ENCODE peak calls at places on chromosomes 3 and 15, in five cellular contexts. W, Q, T, H and N are unnamed samples. For H3K4me1 and H3K9me3, the result is how much of the 10 kb centered on the place peaks cover.

GRCh38 chr3:177602601-177603136 is 405.4 kb upstream of the TBL1XR1 start:
- DNase-seq in W (no peak), Q (peak), T (no peak), H (no peak), N (no peak)

GRCh38 chr15:69809421-69809820 is 288.3 kb downstream of the TLE3 start:
- DNase-seq in W (no peak), Q (no peak), T (no peak), H (no peak), N (no peak)

GRCh38 chr15:100670505-100671021 is 68.2 kb downstream of the ASB7 start:
- DNase-seq in W (no peak), Q (no peak), T (no peak), H (no peak), N (no peak)

GRCh38 chr15:77034620-77035467 is 36.1 kb downstream of the TSPAN3 start:
- DNase-seq in W (no peak), Q (no peak), T (peak), H (peak), N (peak)

GRCh38 chr15:93067649-93068085 is 21.3 kb downstream of the RGMA start:
- DNase-seq in W (no peak), Q (no peak), T (no peak), H (no peak), N (no peak)

GRCh38 chr3:195761031-195761430 is 40.3 kb downstream of the MUC20 start:
- DNase-seq in W (no peak), Q (no peak), T (no peak), H (no peak), N (no peak)

GRCh38 chr3:177519588-177519987 is 322.3 kb upstream of the TBL1XR1 start:
- DNase-seq in W (no peak), Q (no peak), T (no peak), H (no peak), N (no peak)

GRCh38 chr3:143261848-143262247 is 142.3 kb downstream of the CHST2 start:
- DNase-seq in W (no peak), Q (no peak), T (no peak), H (no peak), N (no peak)

GRCh38 chr15:100245496-100245838 is 96.3 kb downstream of the ADAMTS17 start:
- DNase-seq in W (no peak), Q (no peak), T (no peak), H (no peak), N (no peak)

GRCh38 chr3:156668073-156668763 is 6.2 kb upstream of the TIPARP start:
- DNase-seq in W (no peak), Q (peak), T (no peak), H (no peak), N (peak)

GRCh38 chr15:49330166-49330565 is 92.9 kb upstream of the FGF7 start:
- DNase-seq in W (no peak), Q (no peak), T (no peak), H (no peak), N (no peak)

GRCh38 chr3:179146911-179147570 is 1.1 kb upstream of the PIK3CA start:
- DNase-seq in W (peak), Q (peak), T (peak), H (peak), N (peak)

GRCh38 chr15:51842852-51843737 is 13.6 kb downstream of the TMOD3 start:
- DNase-seq in W (peak), Q (peak), T (no peak), H (no peak), N (no peak)

GRCh38 chr3:134079111-134079531 is 49.4 kb upstream of the SLCO2A1 start:
- DNase-seq in W (no peak), Q (no peak), T (no peak), H (no peak), N (no peak)

GRCh38 chr3:177197934-177198484 is 727 bp upstream of the TBL1XR1 start:
- DNase-seq in W (no peak), Q (no peak), T (no peak), H (no peak), N (no peak)

GRCh38 chr15:65863106-65863505 is 6.2 kb upstream of the RAB11A start:
- DNase-seq in W (no peak), Q (no peak), T (no peak), H (no peak), N (no peak)

GRCh38 chr15:39667382-39668127 is 86.7 kb downstream of the THBS1 start:
- DNase-seq in W (no peak), Q (no peak), T (peak), H (no peak), N (no peak)

GRCh38 chr15:52350423-52350822 is 54.8 kb upstream of the MYO5C start:
- DNase-seq in W (no peak), Q (no peak), T (no peak), H (no peak), N (no peak)

GRCh38 chr15:88835646-88836045 is 32.4 kb downstream of the ACAN start:
- DNase-seq in W (no peak), Q (peak), T (no peak), H (no peak), N (peak)

GRCh38 chr3:47016934-47017435 is 37.5 kb downstream of the NBEAL2 start:
- DNase-seq in W (no peak), Q (peak), T (no peak), H (peak), N (peak)

GRCh38 chr15:89489376-89489775 is 7.0 kb downstream of the RHCG start:
- DNase-seq in W (no peak), Q (no peak), T (no peak), H (no peak), N (no peak)

GRCh38 chr15:71080705-71081104 is 34.6 kb upstream of the THSD4 start:
- DNase-seq in W (no peak), Q (peak), T (no peak), H (no peak), N (peak)

GRCh38 chr15:70519616-70520015 is 243.7 kb downstream of the UACA start:
- DNase-seq in W (no peak), Q (no peak), T (no peak), H (no peak), N (no peak)

GRCh38 chr3:42265059-42265991 is 660 bp downstream of the CCK start:
- DNase-seq in W (no peak), Q (no peak), T (no peak), H (no peak), N (no peak)

GRCh38 chr3:109362823-109363222 is 25.5 kb upstream of the DPPA4 start:
- DNase-seq in W (no peak), Q (no peak), T (no peak), H (no peak), N (no peak)

DNA sequence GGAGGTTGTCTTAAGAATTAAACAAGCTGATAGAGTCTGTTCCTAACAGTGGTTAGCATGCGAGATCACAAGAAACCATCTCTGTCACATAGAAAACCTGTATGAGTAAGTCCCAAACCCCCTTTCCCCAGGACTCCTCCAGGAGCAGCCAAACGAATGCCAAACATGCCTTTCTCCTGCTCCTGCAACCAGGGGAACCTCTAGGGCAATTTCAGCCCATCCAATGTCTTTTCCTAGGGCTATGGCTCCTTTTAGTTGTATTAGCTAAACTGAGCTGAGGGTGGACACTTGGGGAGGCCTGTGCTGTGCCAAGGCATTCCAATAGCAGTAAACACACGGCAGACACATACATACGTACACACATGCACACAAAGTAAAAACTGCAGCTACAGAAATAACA is 36.5 kb upstream of the TIMP4 start:
- DNase-seq in W (no peak), Q (peak), T (no peak), H (no peak), N (peak)
- H3K9ac ChIP-seq in W (peak), Q (no peak), T (no peak), H (no peak), N (no peak)

DNA sequence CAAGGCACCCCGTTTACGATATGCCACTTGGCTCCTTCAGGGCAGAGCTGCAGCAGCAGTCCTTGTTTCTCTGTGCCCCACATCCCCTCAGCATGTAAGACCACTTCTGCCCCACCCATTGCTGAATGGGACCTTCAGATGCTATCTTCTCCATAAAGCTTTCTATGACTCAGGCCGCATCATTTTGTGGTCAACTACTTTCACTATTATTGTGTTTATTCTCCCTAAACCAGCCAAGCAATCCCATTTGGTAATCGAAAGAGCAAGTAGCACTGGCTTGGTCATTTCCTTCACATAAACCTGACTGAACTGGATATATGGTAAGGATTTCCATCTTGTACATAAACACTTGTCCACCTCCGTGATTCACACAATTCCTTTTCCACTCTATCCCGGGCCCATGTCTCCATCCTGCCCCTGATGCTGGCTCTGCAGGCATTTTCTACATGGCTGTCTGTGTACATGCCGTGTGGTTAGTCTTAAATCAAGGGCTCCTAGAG is 25.7 kb downstream of the LIPC start:
- DNase-seq in W (no peak), Q (peak), T (no peak), H (peak), N (peak)
- H3K4me1 ChIP-seq in W (under half), Q (under half), T (under half), H (under half), N (under half)

DNA sequence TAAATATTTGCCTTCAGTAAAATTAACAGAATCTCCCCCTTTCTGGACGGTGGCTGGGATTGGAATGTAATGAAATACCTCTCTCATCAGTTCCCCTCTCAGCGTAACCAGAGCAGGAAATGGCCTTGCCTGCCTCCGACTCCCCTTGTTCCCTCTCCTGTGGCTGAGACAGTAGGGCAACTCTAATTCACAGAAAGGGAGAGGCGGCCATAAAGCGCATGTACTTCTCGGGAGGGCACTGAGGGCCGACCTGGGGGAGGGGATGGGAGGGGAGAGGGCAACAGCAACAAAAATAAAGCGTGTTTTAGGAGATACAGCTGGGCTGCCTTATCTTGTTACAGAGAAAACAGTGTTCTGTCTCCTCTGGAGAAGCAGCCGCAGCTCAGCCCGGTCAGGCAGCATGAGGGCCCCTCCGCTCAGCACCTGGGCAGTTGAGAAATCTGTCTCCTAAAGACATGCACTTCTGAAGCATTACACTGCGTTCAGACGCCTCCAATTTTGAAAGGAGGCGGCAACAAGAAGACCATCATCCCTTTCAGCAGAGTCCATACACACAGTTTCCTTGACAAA is 783.3 kb upstream of the ARRDC4 start:
- DNase-seq in W (no peak), Q (no peak), T (peak), H (no peak), N (no peak)
- H3K9me3 ChIP-seq in W (under half), Q (under half), T (under half), H (under half), N (under half)

DNA sequence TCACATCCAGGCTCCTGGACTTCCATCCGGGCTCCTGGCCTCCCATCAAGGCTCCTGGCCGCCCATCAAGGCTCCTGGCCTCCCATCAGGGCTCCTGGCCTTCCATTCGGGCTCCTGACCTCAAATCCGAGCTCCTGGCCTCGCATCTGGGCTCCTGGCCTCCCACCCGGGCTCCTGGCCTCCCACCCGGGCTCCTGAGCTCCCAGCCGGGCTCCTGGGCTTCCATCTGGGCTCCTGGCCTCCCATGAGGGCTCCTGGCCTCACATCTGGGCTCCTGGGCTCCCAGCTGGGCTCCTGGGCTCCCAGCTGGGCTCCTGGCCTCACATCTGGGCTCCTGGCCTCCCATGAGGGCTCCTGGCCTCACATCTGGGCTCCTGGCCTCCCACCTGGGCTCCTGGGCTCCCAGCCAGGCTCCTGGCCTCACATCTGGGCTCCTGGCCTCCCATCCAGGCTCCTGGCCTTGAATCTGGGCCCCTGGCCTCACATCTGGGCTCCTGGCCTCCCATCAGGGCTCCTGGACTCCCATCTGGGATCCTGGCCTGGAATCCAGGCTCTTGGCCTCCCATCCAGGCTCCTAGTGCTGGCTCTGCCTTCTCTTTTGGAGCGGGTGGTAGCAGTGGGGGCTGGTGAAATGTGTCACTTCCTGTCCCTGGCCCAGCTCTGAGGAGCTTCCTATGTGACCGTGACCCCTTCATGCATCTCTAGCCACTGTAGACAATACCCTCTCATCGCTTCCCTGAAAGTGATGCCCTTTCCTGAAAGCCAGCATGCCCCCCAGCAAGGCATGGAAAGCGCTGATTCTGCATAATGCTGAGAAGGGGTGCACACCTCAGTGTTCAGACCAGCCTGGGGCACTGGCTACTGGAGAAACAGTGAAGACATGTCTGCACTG is 62.7 kb upstream of the BLM start:
- DNase-seq in W (no peak), Q (no peak), T (no peak), H (no peak), N (no peak)
- H3K9ac ChIP-seq in W (no peak), Q (no peak), T (peak), H (peak), N (no peak)

GRCh38 chr3:129445472-129445871 is 5.4 kb downstream of the IFT122 start:
- DNase-seq in W (no peak), Q (no peak), T (no peak), H (no peak), N (no peak)
- H3K4me1 ChIP-seq in W (under half), Q (under half), T (half or more), H (half or more), N (half or more)

GRCh38 chr3:119428538-119428937 is 34.9 kb downstream of the TMEM39A start:
- DNase-seq in W (no peak), Q (no peak), T (no peak), H (no peak), N (no peak)
- H3K9me3 ChIP-seq in W (under half), Q (under half), T (under half), H (under half), N (under half)

GRCh38 chr3:112814256-112814655 is 32.4 kb downstream of the CD200R1L start:
- DNase-seq in W (peak), Q (peak), T (peak), H (no peak), N (peak)
- H3K9ac ChIP-seq in W (no peak), Q (no peak), T (no peak), H (no peak), N (peak)

GRCh38 chr3:172054115-172054764 is 14.9 kb downstream of the FNDC3B start:
- DNase-seq in W (no peak), Q (no peak), T (no peak), H (no peak), N (no peak)

GRCh38 chr3:172059532-172059931 is 20.2 kb downstream of the FNDC3B start:
- DNase-seq in W (no peak), Q (no peak), T (no peak), H (no peak), N (no peak)

GRCh38 chr3:172057624-172058023 is 18.2 kb downstream of the FNDC3B start:
- DNase-seq in W (no peak), Q (no peak), T (no peak), H (no peak), N (no peak)

GRCh38 chr3:172056416-172056815 is 17.0 kb downstream of the FNDC3B start:
- DNase-seq in W (no peak), Q (no peak), T (no peak), H (no peak), N (no peak)

GRCh38 chr3:172057059-172057458 is 17.7 kb downstream of the FNDC3B start:
- DNase-seq in W (no peak), Q (no peak), T (peak), H (no peak), N (no peak)
- H3K4me1 ChIP-seq in W (under half), Q (under half), T (under half), H (under half), N (under half)

GRCh38 chr15:25250011-25250596 is 188.7 kb downstream of the UBE3A start:
- DNase-seq in W (no peak), Q (no peak), T (no peak), H (no peak), N (no peak)
- H3K9me3 ChIP-seq in W (under half), Q (under half), T (under half), H (under half), N (under half)